ENCODE peak calls at places on chromosomes 16 and 17, in ten cellular contexts. M is cardiac muscle cell, N is right lobe of liver, S is lower lobe of right lung, F is progenitor cell of endocrine pancreas, D is GM06990, O is GM20000, W is heart right ventricle, V is fibroblast of lung, P is left lung. B is an unnamed sample.

GRCh38 chr16:3993052-3993785 is 112.7 kb upstream of the CREBBP start:
- DNase-seq in M (no peak), N (no peak), S (peak; percentile 31), F (no peak), D (no peak), O (no peak), W (no peak), V (no peak), P (no peak), B (no peak)

GRCh38 chr17:82204831-82205719 is 7.6 kb downstream of the CCDC57 start:
- DNase-seq in M (no peak), N (no peak), S (no peak), F (no peak), D (no peak), O (no peak), W (no peak), V (peak; percentile 80), P (no peak), B (no peak)

GRCh38 chr16:68064791-68065365 is 20.3 kb upstream of the NFATC3 start:
- DNase-seq in M (peak; percentile 73), N (peak; percentile 77), S (peak; percentile 86), F (peak; percentile 50), D (no peak), O (peak; percentile 65), W (peak; percentile 66), V (peak; percentile 91), P (peak; percentile 89), B (peak; percentile 67)

GRCh38 chr16:67399218-67399733 is 6.0 kb upstream of the TPPP3 start:
- DNase-seq in M (peak; percentile 71), N (no peak), S (peak; percentile 73), F (peak; percentile 79), D (peak; percentile 61), O (peak; percentile 88), W (peak; percentile 69), V (peak; percentile 32), P (peak; percentile 90), B (peak; percentile 85)

GRCh38 chr16:2370725-2371124 is 30.2 kb upstream of the ABCA3 start:
- DNase-seq in M (no peak), N (no peak), S (no peak), F (no peak), D (no peak), O (no peak), W (no peak), V (no peak), P (no peak), B (no peak)

GRCh38 chr17:80774146-80774545 is 217.5 kb upstream of the CHMP6 start:
- DNase-seq in M (no peak), N (no peak), S (no peak), F (no peak), D (no peak), O (no peak), W (no peak), V (no peak), P (no peak), B (no peak)

GRCh38 chr16:46638947-46639925 is 18.1 kb upstream of the SHCBP1 start:
- DNase-seq in M (no peak), N (no peak), S (no peak), F (no peak), D (no peak), O (no peak), W (no peak), V (peak; percentile 65), P (no peak), B (no peak)

GRCh38 chr17:83109793-83110645 is 30.6 kb downstream of the METRNL start:
- DNase-seq in M (peak; percentile 73), N (peak; percentile 61), S (peak; percentile 94), F (no peak), D (no peak), O (no peak), W (peak; percentile 82), V (peak; percentile 97), P (peak; percentile 93), B (no peak)

DNA sequence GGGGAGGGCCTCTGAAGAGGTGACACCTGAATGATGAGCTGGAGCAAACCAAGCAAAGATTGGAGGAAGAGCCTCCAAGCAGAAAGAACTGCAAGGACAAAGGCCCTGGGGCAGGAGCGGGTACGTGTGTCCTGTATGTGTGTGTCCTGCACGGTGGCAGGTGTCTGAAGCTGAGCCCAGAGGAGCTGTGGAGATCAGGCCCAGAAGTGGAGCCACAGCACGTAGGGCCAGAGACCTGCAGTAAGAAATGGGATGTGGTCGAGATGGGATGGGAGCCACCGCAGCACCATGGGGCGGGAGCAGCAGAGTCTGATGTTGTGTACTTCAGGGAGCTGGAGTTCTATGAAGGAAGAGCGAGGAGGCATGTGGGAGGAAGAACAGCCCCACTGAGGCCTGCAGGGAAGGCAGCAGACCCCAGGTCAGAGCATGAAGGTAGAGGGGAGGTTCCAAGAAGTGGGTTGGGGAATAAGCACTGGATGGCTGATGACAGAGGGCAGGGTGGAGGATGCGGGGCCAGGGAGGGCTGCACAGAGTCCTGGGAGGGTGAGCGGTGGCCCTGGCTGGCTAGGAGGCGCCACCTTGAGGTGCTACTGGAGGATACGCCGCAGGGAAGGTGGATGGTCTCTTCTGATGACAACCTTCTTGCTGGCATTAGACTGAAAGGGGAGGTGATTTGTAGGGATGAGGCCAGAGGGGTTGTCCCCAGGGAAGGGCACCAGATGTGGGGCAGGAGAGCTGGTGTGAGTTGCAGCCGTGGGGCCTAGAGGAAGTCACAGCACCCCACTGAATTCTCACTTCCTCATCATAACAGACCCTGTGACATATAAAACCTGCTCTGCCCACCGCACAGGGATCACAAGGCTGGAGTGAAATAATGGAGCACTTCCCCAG is 10.6 kb upstream of the CETP start:
- DNase-seq in M (peak; percentile 75), N (peak; percentile 61), S (peak; percentile 71), F (peak; percentile 17), D (peak; percentile 59), O (peak; percentile 71), W (peak; percentile 44), V (peak; percentile 32), P (no peak), B (peak; percentile 78)
- TF ChIP-seq CTCF in M (peak; percentile 76), N (peak; percentile 58), S (peak; percentile 65), F (peak; percentile 63), D (peak; percentile 77), O (peak; percentile 71), W (peak; percentile 53), V (peak; percentile 54), P (peak; percentile 42), B (peak; percentile 75)

GRCh38 chr16:12575288-12575687 is 228.4 kb downstream of the CPPED1 start:
- DNase-seq in M (no peak), N (no peak), S (no peak), F (no peak), D (no peak), O (no peak), W (no peak), V (no peak), P (no peak), B (no peak)

GRCh38 chr16:12574721-12575120 is 229.0 kb downstream of the CPPED1 start:
- DNase-seq in M (no peak), N (no peak), S (no peak), F (no peak), D (no peak), O (no peak), W (no peak), V (no peak), P (no peak), B (no peak)

GRCh38 chr16:12573300-12573699 is 230.4 kb downstream of the CPPED1 start:
- DNase-seq in M (no peak), N (no peak), S (no peak), F (no peak), D (no peak), O (no peak), W (no peak), V (no peak), P (no peak), B (no peak)

GRCh38 chr16:12572316-12572985 is 231.2 kb downstream of the CPPED1 start:
- DNase-seq in M (no peak), N (no peak), S (no peak), F (no peak), D (no peak), O (no peak), W (no peak), V (no peak), P (no peak), B (no peak)

DNA sequence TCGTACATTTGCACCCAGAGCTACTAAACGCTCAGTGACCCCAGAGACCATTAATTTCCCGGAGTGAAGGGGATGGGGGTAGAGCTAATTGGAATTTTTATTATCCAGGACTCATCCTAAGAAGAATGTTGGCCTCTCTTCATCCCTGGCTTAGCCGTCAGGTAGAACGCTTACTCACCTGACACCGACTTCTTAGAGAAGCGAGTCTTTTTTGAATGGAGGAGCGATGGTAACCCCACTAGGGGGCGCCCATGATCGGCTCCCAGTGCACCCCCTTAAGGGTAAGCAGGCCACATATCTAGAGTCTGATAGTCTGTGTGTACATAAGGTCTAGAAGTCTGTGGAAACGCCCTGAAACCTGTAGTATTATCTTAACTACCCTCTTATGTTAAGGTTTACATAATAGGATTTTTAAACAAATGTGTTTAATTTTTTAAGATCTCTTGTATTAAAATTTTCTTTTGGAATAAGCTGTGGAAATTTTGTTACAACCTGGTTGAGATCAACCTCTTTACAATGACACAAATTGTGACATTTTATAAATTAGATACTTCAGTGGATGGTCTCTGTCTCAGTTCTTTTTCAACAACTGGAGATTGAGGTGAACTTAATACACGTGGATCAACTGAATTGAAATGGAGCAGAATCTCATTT is 229.8 kb downstream of the CPPED1 start:
- DNase-seq in M (peak; percentile 55), N (peak; percentile 73), S (peak; percentile 62), F (peak; percentile 49), D (no peak), O (peak; percentile 81), W (peak; percentile 42), V (peak; percentile 14), P (no peak), B (peak; percentile 69)
- TF ChIP-seq CTCF in M (peak; percentile 56), N (peak; percentile 89), S (peak; percentile 57), F (peak; percentile 84), D (peak; percentile 65), O (peak; percentile 48), W (peak; percentile 58), V (peak; percentile 37), P (peak; percentile 32), B (peak; percentile 57)

GRCh38 chr16:62041401-62041800 is 5.2 kb upstream of the CDH8 start:
- DNase-seq in M (peak; percentile 73), N (no peak), S (no peak), F (peak; percentile 12), D (no peak), O (peak; percentile 23), W (no peak), V (peak; percentile 32), P (no peak), B (no peak)
- TF ChIP-seq CTCF in M (peak; percentile 16), N (peak; percentile 44), S (peak; percentile 37), F (peak; percentile 72), D (peak; percentile 8), O (peak; percentile 12), W (peak; percentile 37), V (no peak), P (no peak), B (peak; percentile 55)

DNA sequence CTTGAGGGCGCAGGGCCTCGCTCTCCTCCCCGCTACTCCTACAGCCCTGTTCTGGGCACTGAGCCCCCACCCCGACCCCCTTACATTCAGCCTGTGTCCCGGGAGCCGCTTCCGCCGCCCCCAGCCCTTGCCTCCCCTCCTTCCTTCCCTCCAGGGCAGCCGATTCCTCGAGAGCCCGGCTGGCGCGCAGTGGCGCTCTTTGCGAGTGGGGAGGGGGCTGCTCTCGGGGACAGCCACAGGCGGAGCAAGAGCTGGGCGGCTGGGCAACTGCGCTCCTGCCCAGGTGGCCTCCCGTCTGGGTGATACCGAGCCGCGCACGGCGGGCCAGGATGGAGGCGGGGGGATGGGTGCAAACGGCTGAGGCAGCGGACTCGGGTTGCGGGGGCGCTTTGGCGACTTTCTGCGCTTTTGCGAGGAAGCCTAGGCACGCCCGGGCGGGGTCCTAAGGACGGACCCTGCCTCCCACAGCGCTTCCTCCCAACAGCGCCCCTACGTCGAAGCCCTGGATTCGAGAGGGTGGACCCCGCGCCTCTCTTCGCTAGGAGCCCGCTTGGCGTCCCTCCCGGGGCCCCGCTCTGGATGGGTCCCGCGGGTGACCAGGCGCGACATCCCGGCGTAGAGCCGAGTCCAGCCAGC is 1.3 kb downstream of the MMP15 start:
- DNase-seq in M (peak; percentile 54), N (peak; percentile 41), S (peak; percentile 55), F (peak; percentile 37), D (no peak), O (peak; percentile 49), W (peak; percentile 42), V (no peak), P (peak; percentile 83), B (no peak)
- TF ChIP-seq CTCF in M (no peak), N (no peak), S (no peak), F (peak; percentile 19), D (no peak), O (no peak), W (no peak), V (no peak), P (no peak), B (no peak)

B was measured in GM10248.